ENCODE peak calls at places on chromosome 19, in four cellular contexts. One of them, this sample, is unnamed.

GRCh38 chr19:47122359-47123335 is 8.0 kb upstream of the SAE1 start:
- DNase-seq in effector memory CD4-positive, alpha-beta T cell: no peak
- DNase-seq in activated CD4-positive, alpha-beta T cell treated with anti-CD3 and anti-CD28 coated beads, Interleukin-2, amount 10 ng/mL, durations not matched to agents 7 days and 5 days: no peak
- DNase-seq in cerebellum: no peak
- DNase-seq in this sample: no peak

GRCh38 chr19:20359933-20360720 is 193.1 kb downstream of the ZNF486 start:
- DNase-seq in effector memory CD4-positive, alpha-beta T cell: no peak
- DNase-seq in activated CD4-positive, alpha-beta T cell treated with anti-CD3 and anti-CD28 coated beads, Interleukin-2, amount 10 ng/mL, durations not matched to agents 7 days and 5 days: no peak
- DNase-seq in cerebellum: no peak
- DNase-seq in this sample: no peak

GRCh38 chr19:28881616-28882015 is 331.3 kb downstream of the UQCRFS1 start:
- DNase-seq in effector memory CD4-positive, alpha-beta T cell: no peak
- DNase-seq in activated CD4-positive, alpha-beta T cell treated with anti-CD3 and anti-CD28 coated beads, Interleukin-2, amount 10 ng/mL, durations not matched to agents 7 days and 5 days: no peak
- DNase-seq in cerebellum: no peak
- DNase-seq in this sample: no peak

GRCh38 chr19:6677924-6678689 is 8.1 kb upstream of the TNFSF14 start:
- DNase-seq in effector memory CD4-positive, alpha-beta T cell: peak
- DNase-seq in activated CD4-positive, alpha-beta T cell treated with anti-CD3 and anti-CD28 coated beads, Interleukin-2, amount 10 ng/mL, durations not matched to agents 7 days and 5 days: peak
- DNase-seq in cerebellum: no peak
- DNase-seq in this sample: peak

GRCh38 chr19:40347476-40348124 is 597 bp downstream of the C19orf47 start:
- DNase-seq in effector memory CD4-positive, alpha-beta T cell: no peak
- DNase-seq in activated CD4-positive, alpha-beta T cell treated with anti-CD3 and anti-CD28 coated beads, Interleukin-2, amount 10 ng/mL, durations not matched to agents 7 days and 5 days: no peak
- DNase-seq in cerebellum: no peak
- DNase-seq in this sample: no peak

GRCh38 chr19:12093777-12094176 is 29.2 kb downstream of the ZNF844 start:
- DNase-seq in effector memory CD4-positive, alpha-beta T cell: no peak
- DNase-seq in activated CD4-positive, alpha-beta T cell treated with anti-CD3 and anti-CD28 coated beads, Interleukin-2, amount 10 ng/mL, durations not matched to agents 7 days and 5 days: no peak
- DNase-seq in cerebellum: no peak
- DNase-seq in this sample: no peak

GRCh38 chr19:6359517-6359916 is 1.8 kb upstream of the CLPP start:
- DNase-seq in effector memory CD4-positive, alpha-beta T cell: no peak
- DNase-seq in activated CD4-positive, alpha-beta T cell treated with anti-CD3 and anti-CD28 coated beads, Interleukin-2, amount 10 ng/mL, durations not matched to agents 7 days and 5 days: no peak
- DNase-seq in cerebellum: no peak
- DNase-seq in this sample: no peak

GRCh38 chr19:37551123-37551993 is 43.2 kb downstream of the ZNF571 start:
- DNase-seq in effector memory CD4-positive, alpha-beta T cell: peak
- DNase-seq in activated CD4-positive, alpha-beta T cell treated with anti-CD3 and anti-CD28 coated beads, Interleukin-2, amount 10 ng/mL, durations not matched to agents 7 days and 5 days: peak
- DNase-seq in cerebellum: no peak
- DNase-seq in this sample: peak

GRCh38 chr19:19382118-19382517 is 23.4 kb upstream of the GATAD2A start:
- DNase-seq in effector memory CD4-positive, alpha-beta T cell: no peak
- DNase-seq in activated CD4-positive, alpha-beta T cell treated with anti-CD3 and anti-CD28 coated beads, Interleukin-2, amount 10 ng/mL, durations not matched to agents 7 days and 5 days: no peak
- DNase-seq in cerebellum: no peak
- DNase-seq in this sample: no peak

GRCh38 chr19:55347442-55348009 is 7.0 kb downstream of the COX6B2 start:
- DNase-seq in effector memory CD4-positive, alpha-beta T cell: no peak
- DNase-seq in activated CD4-positive, alpha-beta T cell treated with anti-CD3 and anti-CD28 coated beads, Interleukin-2, amount 10 ng/mL, durations not matched to agents 7 days and 5 days: no peak
- DNase-seq in cerebellum: no peak
- DNase-seq in this sample: no peak

GRCh38 chr19:46748325-46749109 is 2.3 kb upstream of the STRN4 start:
- DNase-seq in effector memory CD4-positive, alpha-beta T cell: peak
- DNase-seq in activated CD4-positive, alpha-beta T cell treated with anti-CD3 and anti-CD28 coated beads, Interleukin-2, amount 10 ng/mL, durations not matched to agents 7 days and 5 days: peak
- DNase-seq in cerebellum: no peak
- DNase-seq in this sample: peak

GRCh38 chr19:51422053-51422448 is 4.6 kb upstream of the SIGLEC10 start:
- DNase-seq in effector memory CD4-positive, alpha-beta T cell: peak
- DNase-seq in activated CD4-positive, alpha-beta T cell treated with anti-CD3 and anti-CD28 coated beads, Interleukin-2, amount 10 ng/mL, durations not matched to agents 7 days and 5 days: peak
- DNase-seq in cerebellum: peak
- DNase-seq in this sample: peak

GRCh38 chr19:29663861-29664752 is 1.2 kb upstream of the PLEKHF1 start:
- DNase-seq in effector memory CD4-positive, alpha-beta T cell: no peak
- DNase-seq in activated CD4-positive, alpha-beta T cell treated with anti-CD3 and anti-CD28 coated beads, Interleukin-2, amount 10 ng/mL, durations not matched to agents 7 days and 5 days: no peak
- DNase-seq in cerebellum: no peak
- DNase-seq in this sample: no peak

GRCh38 chr19:32018014-32018413 is 327.4 kb upstream of the ZNF507 start:
- DNase-seq in effector memory CD4-positive, alpha-beta T cell: no peak
- DNase-seq in activated CD4-positive, alpha-beta T cell treated with anti-CD3 and anti-CD28 coated beads, Interleukin-2, amount 10 ng/mL, durations not matched to agents 7 days and 5 days: no peak
- DNase-seq in cerebellum: no peak
- DNase-seq in this sample: no peak

GRCh38 chr19:1276620-1277007 is 1.3 kb downstream of the FAM174C start:
- DNase-seq in effector memory CD4-positive, alpha-beta T cell: no peak
- DNase-seq in activated CD4-positive, alpha-beta T cell treated with anti-CD3 and anti-CD28 coated beads, Interleukin-2, amount 10 ng/mL, durations not matched to agents 7 days and 5 days: peak
- DNase-seq in cerebellum: no peak
- DNase-seq in this sample: no peak

GRCh38 chr19:17266026-17266425 is 1.2 kb upstream of the BABAM1 start:
- DNase-seq in effector memory CD4-positive, alpha-beta T cell: no peak
- DNase-seq in activated CD4-positive, alpha-beta T cell treated with anti-CD3 and anti-CD28 coated beads, Interleukin-2, amount 10 ng/mL, durations not matched to agents 7 days and 5 days: no peak
- DNase-seq in cerebellum: no peak
- DNase-seq in this sample: no peak

GRCh38 chr19:18967358-18968146 is 26.5 kb upstream of the HOMER3 start:
- DNase-seq in effector memory CD4-positive, alpha-beta T cell: no peak
- DNase-seq in activated CD4-positive, alpha-beta T cell treated with anti-CD3 and anti-CD28 coated beads, Interleukin-2, amount 10 ng/mL, durations not matched to agents 7 days and 5 days: no peak
- DNase-seq in cerebellum: no peak
- DNase-seq in this sample: no peak

GRCh38 chr19:49097453-49098288 is 12.4 kb downstream of the SNRNP70 start:
- DNase-seq in effector memory CD4-positive, alpha-beta T cell: peak
- DNase-seq in activated CD4-positive, alpha-beta T cell treated with anti-CD3 and anti-CD28 coated beads, Interleukin-2, amount 10 ng/mL, durations not matched to agents 7 days and 5 days: peak
- DNase-seq in cerebellum: peak
- DNase-seq in this sample: peak